ENCODE peak calls at places on chromosome 18, in nine cellular contexts. A is upper lobe of right lung; C is upper lobe of left lung; G is SK-N-SH; V is effector memory CD4-positive, alpha-beta T cell; L is neuronal stem cell; D is adipocyte; N is MM.1S; U is adrenal gland. Q is an unnamed sample.

GRCh38 chr18:56083097-56083865 is 495.3 kb upstream of the TCF4 start:
- DNase-seq in A (no peak), C (no peak), G (peak; percentile 30), V (no peak), L (no peak), D (no peak), N (no peak), U (peak; percentile 16), Q (peak; percentile 90)

GRCh38 chr18:9482790-9483189 is 7.5 kb downstream of the RALBP1 start:
- DNase-seq in A (no peak), C (no peak), G (peak; percentile 17), V (no peak), L (no peak), D (no peak), N (no peak), U (no peak), Q (no peak)

GRCh38 chr18:35745814-35746213 is 164.3 kb downstream of the GALNT1 start:
- DNase-seq in A (no peak), C (no peak), G (no peak), V (no peak), L (no peak), D (no peak), N (no peak), U (no peak), Q (no peak)

GRCh38 chr18:53147472-53147871 is 807.5 kb downstream of the DCC start:
- DNase-seq in A (no peak), C (no peak), G (no peak), V (no peak), L (no peak), D (no peak), N (no peak), U (no peak), Q (no peak)

GRCh38 chr18:75285876-75286275 is 75.3 kb downstream of the TSHZ1 start:
- DNase-seq in A (no peak), C (peak; percentile 54), G (no peak), V (no peak), L (no peak), D (no peak), N (no peak), U (no peak), Q (no peak)

GRCh38 chr18:58781627-58782194 is 83.0 kb upstream of the ZNF532 start:
- DNase-seq in A (peak; percentile 72), C (no peak), G (peak; percentile 70), V (peak; percentile 42), L (peak; percentile 76), D (peak; percentile 92), N (peak; percentile 82), U (peak; percentile 70), Q (peak; percentile 89)

GRCh38 chr18:356763-357162 is 88.9 kb upstream of the THOC1 start:
- DNase-seq in A (no peak), C (no peak), G (no peak), V (no peak), L (no peak), D (no peak), N (no peak), U (no peak), Q (no peak)

GRCh38 chr18:70982292-70982691 is 693.4 kb downstream of the SOCS6 start:
- DNase-seq in A (no peak), C (no peak), G (no peak), V (no peak), L (no peak), D (no peak), N (no peak), U (no peak), Q (no peak)

GRCh38 chr18:68314403-68314802 is 400.5 kb downstream of the TMX3 start:
- DNase-seq in A (no peak), C (no peak), G (no peak), V (no peak), L (no peak), D (peak; percentile 59), N (no peak), U (no peak), Q (no peak)

GRCh38 chr18:9337875-9338274 is 3.3 kb downstream of the TWSG1 start:
- DNase-seq in A (no peak), C (no peak), G (no peak), V (no peak), L (no peak), D (no peak), N (no peak), U (no peak), Q (no peak)

GRCh38 chr18:68733693-68734092 is 18.8 kb upstream of the TMX3 start:
- DNase-seq in A (no peak), C (no peak), G (no peak), V (no peak), L (no peak), D (peak; percentile 24), N (no peak), U (no peak), Q (no peak)

GRCh38 chr18:12318334-12318697 is 10.3 kb downstream of the TUBB6 start:
- DNase-seq in A (no peak), C (no peak), G (no peak), V (no peak), L (no peak), D (no peak), N (no peak), U (no peak), Q (no peak)

GRCh38 chr18:811192-812122 is 585 bp downstream of the YES1 start:
- DNase-seq in A (peak; percentile 86), C (peak; percentile 93), G (no peak), V (no peak), L (peak; percentile 60), D (peak; percentile 69), N (no peak), U (peak; percentile 56), Q (peak; percentile 27)

GRCh38 chr18:11136241-11136640 is 13.1 kb downstream of the PIEZO2 start:
- DNase-seq in A (no peak), C (no peak), G (no peak), V (no peak), L (no peak), D (peak; percentile 40), N (no peak), U (no peak), Q (no peak)

GRCh38 chr18:6257950-6258349 is 156.8 kb downstream of the L3MBTL4 start:
- DNase-seq in A (no peak), C (no peak), G (no peak), V (no peak), L (no peak), D (no peak), N (no peak), U (no peak), Q (no peak)

GRCh38 chr18:66754335-66754734 is 150.4 kb upstream of the CDH19 start:
- DNase-seq in A (no peak), C (no peak), G (no peak), V (no peak), L (no peak), D (no peak), N (no peak), U (no peak), Q (no peak)

GRCh38 chr18:31578126-31578525 is 13.6 kb upstream of the TTR start:
- DNase-seq in A (no peak), C (no peak), G (no peak), V (no peak), L (no peak), D (no peak), N (no peak), U (no peak), Q (no peak)

GRCh38 chr18:60372141-60372540 is 434 bp downstream of the MC4R start:
- DNase-seq in A (no peak), C (no peak), G (no peak), V (no peak), L (peak; percentile 9), D (no peak), N (no peak), U (no peak), Q (no peak)

GRCh38 chr18:3624818-3625716 is 175.1 kb downstream of the TGIF1 start:
- DNase-seq in A (no peak), C (no peak), G (no peak), V (peak; percentile 39), L (no peak), D (peak; percentile 93), N (no peak), U (peak; percentile 64), Q (peak; percentile 94)
- H3K4me3 ChIP-seq in A (no peak overlapping the region), C (no peak overlapping the region), G (peak overlapping the region; percentile 15), V (no peak overlapping the region), L (no peak overlapping the region), D (peak overlapping the region; percentile 57), N (no peak overlapping the region), U (no peak overlapping the region), Q (no peak overlapping the region)

DNA sequence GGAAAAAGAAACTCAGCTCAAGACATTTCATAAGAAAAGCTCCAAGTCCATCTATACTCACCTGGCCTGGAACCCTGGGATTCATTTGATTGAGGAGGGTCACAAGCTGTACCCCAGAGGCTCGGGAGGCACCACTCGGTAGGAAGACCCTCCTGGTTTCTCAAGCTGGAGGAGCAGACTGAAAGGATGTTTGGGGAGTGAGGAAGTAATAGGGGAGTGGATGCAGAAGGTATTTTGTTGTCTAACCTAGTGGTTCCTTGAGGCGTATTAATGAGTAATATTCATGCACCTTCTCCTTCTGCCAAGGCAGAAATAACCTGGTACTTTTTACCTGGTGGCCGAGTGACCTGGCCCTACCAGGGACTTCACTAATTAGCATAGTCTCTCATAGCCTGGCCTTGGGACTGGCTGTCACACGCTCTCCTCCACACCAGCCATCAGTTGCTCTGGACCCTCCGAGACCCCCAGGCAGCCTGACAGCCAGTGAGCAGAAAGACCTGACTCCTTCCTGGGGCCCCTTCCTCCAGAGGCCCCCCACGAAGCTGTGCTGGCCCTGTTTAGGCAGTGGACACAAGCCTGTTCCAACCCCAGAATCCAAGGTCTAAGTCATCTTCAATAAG is 161.4 kb downstream of the BCL2 start:
- DNase-seq in A (no peak), C (no peak), G (no peak), V (no peak), L (no peak), D (no peak), N (peak; percentile 34), U (no peak), Q (no peak)
- H3K4me3 ChIP-seq in A (no peak overlapping the region), C (no peak overlapping the region), G (no peak overlapping the region), V (peak overlapping the region; percentile 27), L (no peak overlapping the region), D (no peak overlapping the region), N (peak overlapping the region; percentile 57), U (no peak overlapping the region), Q (no peak overlapping the region)

GRCh38 chr18:64474279-64474678 is 325.4 kb upstream of the LINC00305 start:
- DNase-seq in A (no peak), C (no peak), G (peak; percentile 15), V (no peak), L (no peak), D (no peak), N (no peak), U (no peak), Q (no peak)

DNA sequence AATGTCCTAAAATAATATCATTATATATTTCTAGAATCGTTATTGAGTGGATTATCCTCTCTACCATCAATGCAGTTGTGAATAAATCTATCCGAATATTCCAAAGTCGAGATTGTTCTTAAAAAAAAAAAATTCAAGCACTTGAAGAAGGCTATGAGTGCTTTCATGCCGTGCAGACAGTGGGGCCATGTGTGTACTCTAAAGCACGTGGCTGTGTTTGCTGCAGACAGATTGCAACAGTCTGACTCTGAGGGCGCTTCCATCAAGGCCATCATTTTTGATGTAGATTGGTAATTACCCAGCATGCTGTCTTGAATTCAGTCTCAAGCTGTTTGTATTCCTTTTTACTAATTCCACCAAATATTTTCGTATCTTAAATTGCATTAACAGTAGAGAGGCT is 325.9 kb upstream of the LINC00305 start:
- DNase-seq in A (no peak), C (no peak), G (peak; percentile 24), V (no peak), L (no peak), D (no peak), N (no peak), U (no peak), Q (no peak)
- H3K4me3 ChIP-seq in A (no peak overlapping the region), C (no peak overlapping the region), G (no peak overlapping the region), V (no peak overlapping the region), L (no peak overlapping the region), D (no peak overlapping the region), N (no peak overlapping the region), U (no peak overlapping the region), Q (no peak overlapping the region)

GRCh38 chr18:37230762-37231161 is 334.8 kb downstream of the CELF4 start:
- DNase-seq in A (no peak), C (no peak), G (no peak), V (no peak), L (no peak), D (no peak), N (no peak), U (peak; percentile 53), Q (peak; percentile 14)
- H3K4me3 ChIP-seq in A (no peak overlapping the region), C (no peak overlapping the region), G (no peak overlapping the region), V (no peak overlapping the region), L (no peak overlapping the region), D (no peak overlapping the region), N (no peak overlapping the region), U (no peak overlapping the region), Q (no peak overlapping the region)